ENCODE peak calls at places on chromosomes 2 and 18, in nine cellular contexts. One of them, this sample, is unnamed.

GRCh38 chr2:221590861-221591260 is 18.8 kb upstream of the EPHA4 start:
- DNase-seq in left lung: no peak
- DNase-seq in right atrium auricular region: no peak
- DNase-seq in lower lobe of right lung: no peak
- DNase-seq in Panc1: no peak
- DNase-seq in BE2C: no peak
- DNase-seq in ovary: no peak
- DNase-seq in AG04449: no peak
- DNase-seq in neural crest cell: no peak
- DNase-seq in this sample: no peak

GRCh38 chr2:890791-891190 is 59.9 kb upstream of the SNTG2 start:
- DNase-seq in left lung: no peak
- DNase-seq in right atrium auricular region: peak
- DNase-seq in lower lobe of right lung: no peak
- DNase-seq in Panc1: no peak
- DNase-seq in BE2C: no peak
- DNase-seq in ovary: no peak
- DNase-seq in AG04449: no peak
- DNase-seq in neural crest cell: no peak
- DNase-seq in this sample: no peak

GRCh38 chr18:59325965-59326364 is 7.5 kb upstream of the CPLX4 start:
- DNase-seq in left lung: no peak
- DNase-seq in right atrium auricular region: no peak
- DNase-seq in lower lobe of right lung: no peak
- DNase-seq in Panc1: no peak
- DNase-seq in BE2C: no peak
- DNase-seq in ovary: no peak
- DNase-seq in AG04449: no peak
- DNase-seq in neural crest cell: no peak
- DNase-seq in this sample: no peak

GRCh38 chr2:37711308-37711731 is 39.9 kb upstream of the CDC42EP3 start:
- DNase-seq in left lung: no peak
- DNase-seq in right atrium auricular region: no peak
- DNase-seq in lower lobe of right lung: peak
- DNase-seq in Panc1: no peak
- DNase-seq in BE2C: no peak
- DNase-seq in ovary: no peak
- DNase-seq in AG04449: peak
- DNase-seq in neural crest cell: no peak
- DNase-seq in this sample: no peak

GRCh38 chr2:10238396-10238795 is 64.3 kb upstream of the HPCAL1 start:
- DNase-seq in left lung: no peak
- DNase-seq in right atrium auricular region: no peak
- DNase-seq in lower lobe of right lung: peak
- DNase-seq in Panc1: no peak
- DNase-seq in BE2C: no peak
- DNase-seq in ovary: no peak
- DNase-seq in AG04449: no peak
- DNase-seq in neural crest cell: no peak
- DNase-seq in this sample: no peak

GRCh38 chr2:26740890-26741302 is 23.2 kb upstream of the SLC35F6 start:
- DNase-seq in left lung: no peak
- DNase-seq in right atrium auricular region: no peak
- DNase-seq in lower lobe of right lung: no peak
- DNase-seq in Panc1: no peak
- DNase-seq in BE2C: no peak
- DNase-seq in ovary: no peak
- DNase-seq in AG04449: no peak
- DNase-seq in neural crest cell: no peak
- DNase-seq in this sample: no peak

GRCh38 chr18:66792466-66792865 is 188.6 kb upstream of the CDH19 start:
- DNase-seq in left lung: no peak
- DNase-seq in right atrium auricular region: no peak
- DNase-seq in lower lobe of right lung: no peak
- DNase-seq in Panc1: no peak
- DNase-seq in BE2C: no peak
- DNase-seq in ovary: no peak
- DNase-seq in AG04449: no peak
- DNase-seq in neural crest cell: no peak
- DNase-seq in this sample: no peak

GRCh38 chr2:46249654-46250053 is 47.6 kb upstream of the EPAS1 start:
- DNase-seq in left lung: no peak
- DNase-seq in right atrium auricular region: no peak
- DNase-seq in lower lobe of right lung: no peak
- DNase-seq in Panc1: no peak
- DNase-seq in BE2C: no peak
- DNase-seq in ovary: no peak
- DNase-seq in AG04449: no peak
- DNase-seq in neural crest cell: no peak
- DNase-seq in this sample: no peak

GRCh38 chr2:99692785-99693184 is 203.0 kb upstream of the REV1 start:
- DNase-seq in left lung: no peak
- DNase-seq in right atrium auricular region: peak
- DNase-seq in lower lobe of right lung: no peak
- DNase-seq in Panc1: no peak
- DNase-seq in BE2C: peak
- DNase-seq in ovary: no peak
- DNase-seq in AG04449: no peak
- DNase-seq in neural crest cell: no peak
- DNase-seq in this sample: no peak
- TF ChIP-seq CTCF in left lung: no peak
- TF ChIP-seq CTCF in right atrium auricular region: no peak
- TF ChIP-seq CTCF in lower lobe of right lung: no peak
- TF ChIP-seq CTCF in Panc1: no peak
- TF ChIP-seq CTCF in BE2C: peak
- TF ChIP-seq CTCF in ovary: no peak
- TF ChIP-seq CTCF in AG04449: no peak
- TF ChIP-seq CTCF in neural crest cell: peak
- TF ChIP-seq CTCF in this sample: no peak

DNA sequence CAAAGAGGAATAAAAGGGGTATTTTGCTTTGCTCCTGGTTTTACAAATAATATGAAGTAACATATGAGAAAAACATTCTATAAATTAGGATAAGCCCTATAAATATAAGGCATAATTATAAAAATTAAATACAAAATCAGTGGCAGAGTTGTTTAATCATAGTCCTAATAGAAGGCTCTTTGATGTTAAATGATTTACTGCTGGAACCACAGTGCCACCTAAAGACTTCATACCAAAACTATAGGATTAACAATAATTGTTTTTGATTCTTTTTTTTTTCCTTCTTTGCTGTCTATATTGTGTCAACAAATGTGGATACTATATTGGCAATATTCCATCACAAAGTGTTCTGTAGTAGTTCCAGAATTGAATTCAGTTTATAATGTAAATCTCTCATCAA is 837.7 kb upstream of the SLC39A10 start:
- DNase-seq in left lung: no peak
- DNase-seq in right atrium auricular region: no peak
- DNase-seq in lower lobe of right lung: no peak
- DNase-seq in Panc1: no peak
- DNase-seq in BE2C: no peak
- DNase-seq in ovary: no peak
- DNase-seq in AG04449: no peak
- DNase-seq in neural crest cell: no peak
- DNase-seq in this sample: no peak
- TF ChIP-seq CTCF in left lung: no peak
- TF ChIP-seq CTCF in right atrium auricular region: no peak
- TF ChIP-seq CTCF in lower lobe of right lung: no peak
- TF ChIP-seq CTCF in Panc1: no peak
- TF ChIP-seq CTCF in BE2C: no peak
- TF ChIP-seq CTCF in ovary: no peak
- TF ChIP-seq CTCF in AG04449: no peak
- TF ChIP-seq CTCF in neural crest cell: no peak
- TF ChIP-seq CTCF in this sample: no peak

DNA sequence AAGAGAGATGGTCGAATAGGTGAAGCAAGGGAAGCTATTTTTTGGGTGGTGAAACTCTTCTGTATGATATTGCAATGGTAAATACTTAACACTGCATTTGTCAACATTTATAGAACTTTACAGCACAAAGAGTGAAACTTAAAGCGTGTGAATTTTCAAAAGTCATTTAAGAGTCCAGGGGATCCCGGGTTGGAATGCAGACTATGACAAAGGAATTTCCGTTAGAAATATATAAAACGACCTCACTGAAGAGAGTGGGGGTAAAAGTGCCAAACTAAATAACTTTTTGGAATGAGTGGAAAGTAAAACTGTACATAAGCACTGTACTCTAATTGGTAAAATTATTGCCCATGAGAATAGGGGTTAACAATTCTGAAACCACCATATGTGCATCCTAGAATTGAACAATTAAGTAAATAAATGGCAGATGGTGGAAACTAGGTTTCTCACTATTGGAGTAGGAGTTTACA is 191.0 kb upstream of the FN1 start:
- DNase-seq in left lung: no peak
- DNase-seq in right atrium auricular region: no peak
- DNase-seq in lower lobe of right lung: no peak
- DNase-seq in Panc1: no peak
- DNase-seq in BE2C: no peak
- DNase-seq in ovary: no peak
- DNase-seq in AG04449: peak
- DNase-seq in neural crest cell: no peak
- DNase-seq in this sample: no peak
- TF ChIP-seq CTCF in left lung: no peak
- TF ChIP-seq CTCF in right atrium auricular region: no peak
- TF ChIP-seq CTCF in lower lobe of right lung: no peak
- TF ChIP-seq CTCF in Panc1: no peak
- TF ChIP-seq CTCF in BE2C: no peak
- TF ChIP-seq CTCF in ovary: no peak
- TF ChIP-seq CTCF in AG04449: no peak
- TF ChIP-seq CTCF in neural crest cell: no peak
- TF ChIP-seq CTCF in this sample: no peak

DNA sequence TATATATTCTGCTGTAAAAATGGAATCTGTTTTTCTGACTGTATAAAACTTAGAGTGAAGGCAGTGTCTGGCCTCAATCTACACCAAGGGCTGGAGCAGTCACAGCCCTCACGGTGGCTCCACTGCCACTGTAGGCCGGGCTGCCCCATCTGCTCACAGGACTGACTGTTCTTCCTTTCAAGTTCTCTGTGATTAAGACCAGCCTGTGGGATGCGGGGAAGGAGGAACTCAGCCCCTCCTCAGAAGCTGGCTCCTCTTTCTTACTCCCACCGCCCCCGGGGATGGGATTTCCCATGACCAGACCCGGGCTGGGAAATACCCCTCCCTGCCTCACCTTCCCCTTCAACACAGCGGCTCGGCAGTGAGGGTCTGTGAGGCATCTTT is 106.0 kb downstream of the COPS8 start:
- DNase-seq in left lung: no peak
- DNase-seq in right atrium auricular region: no peak
- DNase-seq in lower lobe of right lung: no peak
- DNase-seq in Panc1: no peak
- DNase-seq in BE2C: no peak
- DNase-seq in ovary: peak
- DNase-seq in AG04449: no peak
- DNase-seq in neural crest cell: no peak
- DNase-seq in this sample: no peak
- TF ChIP-seq CTCF in left lung: no peak
- TF ChIP-seq CTCF in right atrium auricular region: no peak
- TF ChIP-seq CTCF in lower lobe of right lung: no peak
- TF ChIP-seq CTCF in Panc1: no peak
- TF ChIP-seq CTCF in BE2C: no peak
- TF ChIP-seq CTCF in ovary: no peak
- TF ChIP-seq CTCF in AG04449: no peak
- TF ChIP-seq CTCF in neural crest cell: no peak
- TF ChIP-seq CTCF in this sample: no peak

DNA sequence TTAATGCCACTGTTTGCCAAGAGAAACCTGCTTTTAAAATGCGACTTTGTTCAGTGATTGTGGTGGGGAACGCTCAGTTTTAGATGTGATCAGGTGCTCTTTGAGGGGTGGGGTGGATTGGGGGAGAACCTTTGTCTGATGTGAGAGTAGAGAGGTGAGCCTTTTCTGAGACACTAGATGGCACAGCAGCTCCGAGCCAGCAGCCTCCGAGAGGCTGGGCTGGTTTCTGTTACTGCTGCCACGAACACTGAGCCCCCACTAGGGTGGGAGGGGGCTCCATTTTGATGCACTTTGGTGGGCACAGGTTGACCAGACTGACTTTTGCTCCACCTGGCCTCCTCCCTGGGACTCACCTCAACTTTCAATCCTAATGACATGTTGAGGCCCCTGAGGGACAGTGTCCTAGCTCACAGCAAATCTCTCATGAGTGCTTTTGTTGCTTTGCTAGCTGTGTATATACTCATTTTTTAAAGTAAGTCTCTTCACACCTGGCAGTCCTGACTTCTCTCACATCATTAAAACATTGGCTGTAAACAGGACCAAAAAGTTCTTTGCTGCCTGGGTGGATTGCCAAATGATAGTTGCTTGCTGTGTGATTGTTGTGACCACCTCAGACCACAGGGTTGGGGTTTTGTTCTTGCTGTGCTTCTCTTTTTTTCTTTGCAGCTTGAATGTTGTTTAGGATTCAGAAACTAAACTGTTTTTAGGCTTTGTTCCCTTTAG is 98.2 kb upstream of the MAP3K20 start:
- DNase-seq in left lung: no peak
- DNase-seq in right atrium auricular region: no peak
- DNase-seq in lower lobe of right lung: no peak
- DNase-seq in Panc1: no peak
- DNase-seq in BE2C: no peak
- DNase-seq in ovary: peak
- DNase-seq in AG04449: no peak
- DNase-seq in neural crest cell: no peak
- DNase-seq in this sample: no peak
- TF ChIP-seq CTCF in left lung: no peak
- TF ChIP-seq CTCF in right atrium auricular region: no peak
- TF ChIP-seq CTCF in lower lobe of right lung: no peak
- TF ChIP-seq CTCF in Panc1: peak
- TF ChIP-seq CTCF in BE2C: no peak
- TF ChIP-seq CTCF in ovary: peak
- TF ChIP-seq CTCF in AG04449: peak
- TF ChIP-seq CTCF in neural crest cell: peak
- TF ChIP-seq CTCF in this sample: no peak

GRCh38 chr2:172227719-172228118 is 125.0 kb upstream of the DLX2 start:
- DNase-seq in left lung: no peak
- DNase-seq in right atrium auricular region: no peak
- DNase-seq in lower lobe of right lung: no peak
- DNase-seq in Panc1: no peak
- DNase-seq in BE2C: no peak
- DNase-seq in ovary: no peak
- DNase-seq in AG04449: no peak
- DNase-seq in neural crest cell: no peak
- DNase-seq in this sample: no peak

GRCh38 chr2:172228177-172228785 is 125.6 kb upstream of the DLX2 start:
- DNase-seq in left lung: no peak
- DNase-seq in right atrium auricular region: no peak
- DNase-seq in lower lobe of right lung: no peak
- DNase-seq in Panc1: no peak
- DNase-seq in BE2C: no peak
- DNase-seq in ovary: no peak
- DNase-seq in AG04449: no peak
- DNase-seq in neural crest cell: no peak
- DNase-seq in this sample: no peak

GRCh38 chr2:172229125-172229524 is 126.4 kb upstream of the DLX2 start:
- DNase-seq in left lung: no peak
- DNase-seq in right atrium auricular region: no peak
- DNase-seq in lower lobe of right lung: no peak
- DNase-seq in Panc1: no peak
- DNase-seq in BE2C: no peak
- DNase-seq in ovary: no peak
- DNase-seq in AG04449: no peak
- DNase-seq in neural crest cell: no peak
- DNase-seq in this sample: no peak

GRCh38 chr2:172225786-172226185 is 123.1 kb upstream of the DLX2 start:
- DNase-seq in left lung: no peak
- DNase-seq in right atrium auricular region: no peak
- DNase-seq in lower lobe of right lung: no peak
- DNase-seq in Panc1: no peak
- DNase-seq in BE2C: no peak
- DNase-seq in ovary: no peak
- DNase-seq in AG04449: no peak
- DNase-seq in neural crest cell: no peak
- DNase-seq in this sample: no peak

GRCh38 chr2:172226244-172227061 is 123.8 kb upstream of the DLX2 start:
- DNase-seq in left lung: no peak
- DNase-seq in right atrium auricular region: no peak
- DNase-seq in lower lobe of right lung: no peak
- DNase-seq in Panc1: no peak
- DNase-seq in BE2C: no peak
- DNase-seq in ovary: no peak
- DNase-seq in AG04449: no peak
- DNase-seq in neural crest cell: no peak
- DNase-seq in this sample: no peak
- TF ChIP-seq CTCF in left lung: no peak
- TF ChIP-seq CTCF in right atrium auricular region: no peak
- TF ChIP-seq CTCF in lower lobe of right lung: no peak
- TF ChIP-seq CTCF in Panc1: peak
- TF ChIP-seq CTCF in BE2C: no peak
- TF ChIP-seq CTCF in ovary: no peak
- TF ChIP-seq CTCF in AG04449: no peak
- TF ChIP-seq CTCF in neural crest cell: no peak
- TF ChIP-seq CTCF in this sample: no peak